ENCODE peak calls at places on chromosome 3, in five cellular contexts. N is body of pancreas, F is psoas muscle, U is H7, X is SJSA1. Q is an unnamed sample.

GRCh38 chr3:113232367-113232766 is 21.0 kb downstream of the BOC start:
- DNase-seq in N (no peak), F (no peak), U (no peak), X (no peak), Q (no peak)

GRCh38 chr3:123724306-123724705 is 139.5 kb upstream of the HACD2 start:
- DNase-seq in N (no peak), F (no peak), U (peak; percentile 75), X (no peak), Q (no peak)

GRCh38 chr3:105253225-105253624 is 113.5 kb upstream of the ALCAM start:
- DNase-seq in N (no peak), F (no peak), U (no peak), X (no peak), Q (no peak)

GRCh38 chr3:113594066-113594465 is 61.7 kb downstream of the SIDT1 start:
- DNase-seq in N (no peak), F (no peak), U (no peak), X (no peak), Q (no peak)

GRCh38 chr3:33173103-33173502 is 45.5 kb downstream of the SUSD5 start:
- DNase-seq in N (no peak), F (no peak), U (no peak), X (no peak), Q (no peak)

GRCh38 chr3:133578548-133579191 is 5.2 kb downstream of the CDV3 start:
- DNase-seq in N (no peak), F (no peak), U (peak; percentile 63), X (no peak), Q (no peak)

GRCh38 chr3:13853978-13854296 is 25.9 kb downstream of the WNT7A start:
- DNase-seq in N (no peak), F (no peak), U (no peak), X (no peak), Q (no peak)

GRCh38 chr3:13282986-13283876 is 136.9 kb downstream of the NUP210 start:
- DNase-seq in N (peak; percentile 33), F (peak; percentile 55), U (peak; percentile 90), X (no peak), Q (no peak)

GRCh38 chr3:171614318-171614967 is 154.2 kb upstream of the TNIK start:
- DNase-seq in N (peak; percentile 20), F (peak; percentile 42), U (peak; percentile 59), X (no peak), Q (no peak)

GRCh38 chr3:56917740-56918568 is 116.2 kb upstream of the ARHGEF3 start:
- DNase-seq in N (no peak), F (no peak), U (no peak), X (no peak), Q (no peak)

GRCh38 chr3:32684029-32684799 is 774 bp upstream of the CNOT10 start:
- DNase-seq in N (no peak), F (no peak), U (no peak), X (no peak), Q (no peak)

GRCh38 chr3:13299531-13300155 is 120.5 kb downstream of the NUP210 start:
- DNase-seq in N (no peak), F (peak; percentile 6), U (no peak), X (no peak), Q (no peak)

GRCh38 chr3:159237221-159237620 is 435.4 kb downstream of the MFSD1 start:
- DNase-seq in N (no peak), F (no peak), U (no peak), X (no peak), Q (no peak)
- H3K36me3 ChIP-seq in N (no peaks in the 10 kb centered on the region), F (no peaks in the 10 kb centered on the region), U (no peaks in the 10 kb centered on the region), X (no peaks in the 10 kb centered on the region), Q (no peaks in the 10 kb centered on the region)

DNA sequence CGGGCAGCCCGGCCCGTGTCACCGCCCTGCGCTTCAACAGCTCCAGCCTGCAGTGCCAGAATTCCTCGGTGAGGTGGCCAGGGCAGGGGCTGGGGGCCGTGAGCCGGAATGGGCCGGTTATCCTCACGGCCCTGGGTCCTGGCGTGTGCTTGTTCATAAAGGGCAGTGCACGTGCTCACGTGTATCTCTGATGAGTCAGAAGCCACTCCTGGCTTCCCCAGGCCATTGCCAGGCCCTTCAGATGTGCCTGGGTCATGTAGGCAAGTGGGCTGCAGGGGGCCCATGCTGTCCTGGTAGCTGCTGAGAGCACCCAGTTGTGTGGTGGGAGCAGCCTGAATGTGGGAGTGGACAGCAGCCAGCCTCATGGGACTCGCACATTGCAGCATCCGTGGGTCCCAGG is 29.2 kb downstream of the PLXNA1 start:
- DNase-seq in N (no peak), F (no peak), U (no peak), X (no peak), Q (no peak)
- H3K36me3 ChIP-seq in N (peaks cover 5% of the 10 kb centered on the region), F (peaks cover 2% of the 10 kb centered on the region), U (peaks cover 16% of the 10 kb centered on the region), X (peaks cover 64% of the 10 kb centered on the region), Q (no peaks in the 10 kb centered on the region)

GRCh38 chr3:47340866-47341265 is 40.0 kb upstream of the PTPN23 start:
- DNase-seq in N (no peak), F (no peak), U (no peak), X (no peak), Q (no peak)
- H3K36me3 ChIP-seq in N (peaks cover 12% of the 10 kb centered on the region), F (peaks cover 10% of the 10 kb centered on the region), U (peaks cover 23% of the 10 kb centered on the region), X (peaks cover 35% of the 10 kb centered on the region), Q (peaks cover 11% of the 10 kb centered on the region)

GRCh38 chr3:71563827-71564226 is 19.7 kb downstream of the FOXP1 start:
- DNase-seq in N (peak; percentile 43), F (no peak), U (no peak), X (no peak), Q (no peak)
- H3K36me3 ChIP-seq in N (no peaks in the 10 kb centered on the region), F (no peaks in the 10 kb centered on the region), U (no peaks in the 10 kb centered on the region), X (no peaks in the 10 kb centered on the region), Q (no peaks in the 10 kb centered on the region)

GRCh38 chr3:177141471-177141870 is 55.8 kb downstream of the TBL1XR1 start:
- DNase-seq in N (no peak), F (no peak), U (no peak), X (no peak), Q (no peak)

GRCh38 chr3:177134811-177135210 is 62.5 kb downstream of the TBL1XR1 start:
- DNase-seq in N (no peak), F (no peak), U (no peak), X (no peak), Q (no peak)

GRCh38 chr3:177135841-177136492 is 61.3 kb downstream of the TBL1XR1 start:
- DNase-seq in N (no peak), F (no peak), U (no peak), X (no peak), Q (no peak)

GRCh38 chr3:177136715-177137114 is 60.6 kb downstream of the TBL1XR1 start:
- DNase-seq in N (no peak), F (no peak), U (no peak), X (no peak), Q (no peak)

DNA sequence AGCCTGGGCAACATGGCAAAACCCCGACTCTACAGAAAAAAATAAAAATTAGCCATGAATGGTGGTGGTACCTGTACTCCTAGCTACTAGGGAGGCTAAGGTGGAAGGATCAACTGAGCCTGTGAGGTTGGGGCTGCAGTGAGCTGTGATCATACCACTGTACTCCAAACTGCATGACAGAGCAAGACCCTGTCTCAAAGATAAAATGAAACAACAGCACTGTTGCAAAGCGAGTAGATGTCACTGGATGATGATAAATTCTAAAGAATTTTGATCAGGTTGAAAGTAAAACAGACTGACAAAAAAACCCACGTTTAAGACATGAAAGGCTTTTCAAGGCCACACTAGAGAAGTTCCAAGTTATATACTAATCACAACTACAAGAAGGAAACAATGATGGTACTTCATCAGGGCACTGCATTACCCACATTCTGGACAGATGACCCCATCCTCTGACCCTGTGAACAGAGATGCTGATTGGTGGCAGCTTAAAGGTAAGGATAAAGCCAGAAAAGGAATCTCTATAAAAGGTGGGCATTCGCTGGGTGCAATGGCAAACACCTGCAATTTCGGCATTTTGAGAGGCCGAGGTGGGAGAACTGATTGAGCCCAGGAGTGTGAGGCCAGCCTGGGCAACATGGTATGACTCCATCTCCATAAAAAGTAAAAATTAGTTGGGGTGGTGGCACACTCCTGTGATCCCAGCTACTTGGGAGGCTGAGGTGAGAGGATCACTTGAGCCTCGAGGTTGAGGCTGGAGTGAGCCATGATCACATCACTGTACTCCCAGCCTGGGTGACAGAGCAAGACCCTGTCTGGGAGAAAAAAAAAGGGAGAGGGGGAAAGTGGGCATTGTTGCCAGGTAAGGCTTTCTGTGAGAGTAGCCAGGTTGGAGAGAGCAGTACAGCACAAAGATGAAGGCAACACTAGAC is 59.2 kb downstream of the TBL1XR1 start:
- DNase-seq in N (no peak), F (no peak), U (no peak), X (no peak), Q (no peak)
- H3K36me3 ChIP-seq in N (no peaks in the 10 kb centered on the region), F (no peaks in the 10 kb centered on the region), U (no peaks in the 10 kb centered on the region), X (peaks cover 7% of the 10 kb centered on the region), Q (no peaks in the 10 kb centered on the region)

GRCh38 chr3:4802903-4803302 is 176.3 kb upstream of the BHLHE40 start:
- DNase-seq in N (no peak), F (no peak), U (no peak), X (no peak), Q (no peak)
- H3K36me3 ChIP-seq in N (no peaks in the 10 kb centered on the region), F (no peaks in the 10 kb centered on the region), U (no peaks in the 10 kb centered on the region), X (no peaks in the 10 kb centered on the region), Q (no peaks in the 10 kb centered on the region)

GRCh38 chr3:52483081-52483480 is 12.1 kb upstream of the STAB1 start:
- DNase-seq in N (no peak), F (no peak), U (no peak), X (no peak), Q (no peak)
- H3K36me3 ChIP-seq in N (peaks cover 22% of the 10 kb centered on the region), F (peaks cover 4% of the 10 kb centered on the region), U (peaks cover 33% of the 10 kb centered on the region), X (peaks cover 92% of the 10 kb centered on the region), Q (peaks cover 8% of the 10 kb centered on the region)

GRCh38 chr3:184348057-184348382 is 10.6 kb downstream of the FAM131A start:
- DNase-seq in N (no peak), F (no peak), U (no peak), X (no peak), Q (no peak)

GRCh38 chr3:184347321-184348056 is 10.1 kb downstream of the FAM131A start:
- DNase-seq in N (no peak), F (no peak), U (no peak), X (no peak), Q (no peak)

GRCh38 chr3:184345678-184346144 is 8.3 kb downstream of the FAM131A start:
- DNase-seq in N (peak; percentile 60), F (peak; percentile 91), U (peak; percentile 95), X (peak; percentile 81), Q (peak; percentile 83)

GRCh38 chr3:184344579-184345350 is 7.4 kb downstream of the FAM131A start:
- DNase-seq in N (no peak), F (peak; percentile 39), U (peak; percentile 74), X (no peak), Q (no peak)

DNA sequence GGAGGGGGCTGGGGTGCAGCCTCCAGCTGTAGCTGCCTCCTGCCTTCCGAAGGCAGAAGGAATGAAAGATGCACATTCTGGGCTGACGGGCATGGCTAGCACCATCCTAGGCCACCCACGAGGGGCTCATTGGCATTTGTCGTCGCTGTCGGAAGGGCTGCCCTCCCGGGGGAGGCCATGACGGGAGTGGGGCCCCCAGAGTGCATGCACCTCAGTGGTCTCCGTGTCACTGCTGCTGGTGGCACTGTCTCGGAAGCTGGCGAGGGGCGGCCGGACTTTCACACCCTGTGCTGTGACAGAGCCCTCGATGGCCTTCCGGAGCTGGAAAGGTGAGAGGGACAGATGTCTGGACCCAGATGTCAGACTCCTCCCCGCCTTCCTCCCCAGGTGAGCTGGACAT is 9.1 kb downstream of the FAM131A start:
- DNase-seq in N (no peak), F (no peak), U (no peak), X (no peak), Q (no peak)
- H3K36me3 ChIP-seq in N (no peaks in the 10 kb centered on the region), F (peaks cover 2% of the 10 kb centered on the region), U (peaks cover 11% of the 10 kb centered on the region), X (peaks cover 35% of the 10 kb centered on the region), Q (no peaks in the 10 kb centered on the region)

Q was measured in mucosa of descending colon.